ENCODE peak calls at places on chromosomes 12 and 14, in five cellular contexts. One of them, this sample, is unnamed.

GRCh38 chr14:97058071-97058470 is 260.9 kb downstream of the VRK1 start:
- DNase-seq in stomach: no peak
- DNase-seq in breast epithelium: no peak
- DNase-seq in spleen: no peak
- DNase-seq in NB4: no peak
- DNase-seq in this sample: no peak

GRCh38 chr12:52280319-52280795 is 5.9 kb downstream of the KRT86 start:
- DNase-seq in stomach: peak
- DNase-seq in breast epithelium: peak
- DNase-seq in spleen: peak
- DNase-seq in NB4: peak
- DNase-seq in this sample: peak

GRCh38 chr14:68781161-68782021 is 11.5 kb downstream of the ZFP36L1 start:
- DNase-seq in stomach: peak
- DNase-seq in breast epithelium: peak
- DNase-seq in spleen: peak
- DNase-seq in NB4: no peak
- DNase-seq in this sample: no peak

GRCh38 chr12:774051-774614 is 21.8 kb downstream of the WNK1 start:
- DNase-seq in stomach: no peak
- DNase-seq in breast epithelium: no peak
- DNase-seq in spleen: no peak
- DNase-seq in NB4: no peak
- DNase-seq in this sample: no peak

GRCh38 chr12:24561882-24562760 is 386.8 kb downstream of the BCAT1 start:
- DNase-seq in stomach: peak
- DNase-seq in breast epithelium: no peak
- DNase-seq in spleen: peak
- DNase-seq in NB4: peak
- DNase-seq in this sample: no peak

GRCh38 chr14:74634964-74635363 is 22.9 kb upstream of the LTBP2 start:
- DNase-seq in stomach: no peak
- DNase-seq in breast epithelium: no peak
- DNase-seq in spleen: peak
- DNase-seq in NB4: no peak
- DNase-seq in this sample: no peak

GRCh38 chr14:90750701-90751100 is 65.5 kb downstream of the TTC7B start:
- DNase-seq in stomach: no peak
- DNase-seq in breast epithelium: no peak
- DNase-seq in spleen: no peak
- DNase-seq in NB4: no peak
- DNase-seq in this sample: no peak

GRCh38 chr14:96616168-96616681 is 114.0 kb downstream of the PAPOLA start:
- DNase-seq in stomach: no peak
- DNase-seq in breast epithelium: no peak
- DNase-seq in spleen: no peak
- DNase-seq in NB4: no peak
- DNase-seq in this sample: no peak

GRCh38 chr14:79544671-79545070 is 666.6 kb downstream of the DIO2 start:
- DNase-seq in stomach: no peak
- DNase-seq in breast epithelium: no peak
- DNase-seq in spleen: no peak
- DNase-seq in NB4: no peak
- DNase-seq in this sample: no peak

GRCh38 chr12:112022241-112023016 is 9.2 kb downstream of the ERP29 start:
- DNase-seq in stomach: no peak
- DNase-seq in breast epithelium: no peak
- DNase-seq in spleen: no peak
- DNase-seq in NB4: no peak
- DNase-seq in this sample: no peak
- TF ChIP-seq POLR2A in stomach: no peak
- TF ChIP-seq POLR2A in breast epithelium: no peak
- TF ChIP-seq POLR2A in spleen: no peak
- TF ChIP-seq POLR2A in NB4: no peak
- TF ChIP-seq POLR2A in this sample: no peak

GRCh38 chr14:103712633-103713247 is 2.5 kb downstream of the XRCC3 start:
- DNase-seq in stomach: peak
- DNase-seq in breast epithelium: no peak
- DNase-seq in spleen: no peak
- DNase-seq in NB4: no peak
- DNase-seq in this sample: no peak

GRCh38 chr14:103711516-103712431 is 3.5 kb downstream of the XRCC3 start:
- DNase-seq in stomach: peak
- DNase-seq in breast epithelium: peak
- DNase-seq in spleen: peak
- DNase-seq in NB4: no peak
- DNase-seq in this sample: no peak

GRCh38 chr14:103715052-103716000 is at the start of the genes XRCC3 and ZFYVE21:
- DNase-seq in stomach: peak
- DNase-seq in breast epithelium: peak
- DNase-seq in spleen: peak
- DNase-seq in NB4: peak
- DNase-seq in this sample: peak

GRCh38 chr14:103714063-103714724 is 1.1 kb downstream of the XRCC3 start:
- DNase-seq in stomach: no peak
- DNase-seq in breast epithelium: no peak
- DNase-seq in spleen: no peak
- DNase-seq in NB4: no peak
- DNase-seq in this sample: no peak

GRCh38 chr14:103713304-103714062 is 1.8 kb downstream of the XRCC3 start:
- DNase-seq in stomach: no peak
- DNase-seq in breast epithelium: no peak
- DNase-seq in spleen: no peak
- DNase-seq in NB4: no peak
- DNase-seq in this sample: no peak
- TF ChIP-seq POLR2A in stomach: no peak
- TF ChIP-seq POLR2A in breast epithelium: no peak
- TF ChIP-seq POLR2A in spleen: no peak
- TF ChIP-seq POLR2A in NB4: no peak
- TF ChIP-seq POLR2A in this sample: no peak

GRCh38 chr12:6958609-6959375 is 7.6 kb downstream of the PTPN6 start:
- DNase-seq in stomach: no peak
- DNase-seq in breast epithelium: no peak
- DNase-seq in spleen: peak
- DNase-seq in NB4: peak
- DNase-seq in this sample: no peak
- TF ChIP-seq POLR2A in stomach: no peak
- TF ChIP-seq POLR2A in breast epithelium: no peak
- TF ChIP-seq POLR2A in spleen: no peak
- TF ChIP-seq POLR2A in NB4: peak
- TF ChIP-seq POLR2A in this sample: no peak

DNA sequence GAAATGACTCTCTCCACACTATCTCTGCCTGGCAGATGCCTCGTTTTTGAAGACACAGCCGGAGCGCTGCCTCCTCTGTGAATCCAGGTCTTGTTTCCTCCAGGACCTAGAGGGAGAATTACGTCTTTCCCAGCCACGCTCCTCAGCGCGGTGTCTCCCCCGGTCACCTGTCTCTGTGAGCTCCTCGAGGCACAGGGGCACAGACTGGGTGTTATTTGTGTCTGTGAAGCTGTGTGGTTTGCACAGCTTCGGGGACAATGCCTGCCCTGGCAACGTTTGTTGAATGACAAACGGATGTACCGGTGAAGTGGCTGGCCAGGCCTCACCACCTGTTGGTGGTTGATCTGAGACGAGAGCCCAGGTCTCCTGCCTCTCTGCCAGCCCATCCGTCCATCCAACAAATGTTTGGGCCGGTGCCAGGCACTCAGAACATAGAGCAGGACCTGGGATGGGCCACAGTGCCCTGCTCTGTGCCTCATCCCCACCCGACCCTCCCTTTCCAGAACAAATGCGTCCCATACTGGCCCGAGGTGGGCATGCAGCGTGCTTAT is 6.1 kb downstream of the PTPN6 start:
- DNase-seq in stomach: no peak
- DNase-seq in breast epithelium: no peak
- DNase-seq in spleen: peak
- DNase-seq in NB4: no peak
- DNase-seq in this sample: no peak
- TF ChIP-seq POLR2A in stomach: no peak
- TF ChIP-seq POLR2A in breast epithelium: no peak
- TF ChIP-seq POLR2A in spleen: no peak
- TF ChIP-seq POLR2A in NB4: no peak
- TF ChIP-seq POLR2A in this sample: no peak

This sample was measured in H54.